ENCODE peak calls at places on chromosomes 1 and 21, in six cellular contexts. One of them, this sample, is unnamed.

GRCh38 chr1:212805767-212806166 is 14.1 kb downstream of the TATDN3 start:
- DNase-seq in pancreas: no peak
- DNase-seq in body of pancreas: no peak
- DNase-seq in Calu3: no peak
- DNase-seq in epithelial cell of esophagus: no peak
- DNase-seq in GM13977: no peak
- DNase-seq in this sample: no peak

GRCh38 chr21:46226920-46227599 is 1.5 kb downstream of the LSS start:
- DNase-seq in pancreas: no peak
- DNase-seq in body of pancreas: peak
- DNase-seq in Calu3: no peak
- DNase-seq in epithelial cell of esophagus: peak
- DNase-seq in GM13977: peak
- DNase-seq in this sample: peak

GRCh38 chr1:238485906-238486219 is 595.1 kb upstream of the ZP4 start:
- DNase-seq in pancreas: no peak
- DNase-seq in body of pancreas: no peak
- DNase-seq in Calu3: peak
- DNase-seq in epithelial cell of esophagus: no peak
- DNase-seq in GM13977: no peak
- DNase-seq in this sample: no peak

GRCh38 chr1:32741417-32742131 is 39.0 kb upstream of the SYNC start:
- DNase-seq in pancreas: no peak
- DNase-seq in body of pancreas: no peak
- DNase-seq in Calu3: peak
- DNase-seq in epithelial cell of esophagus: no peak
- DNase-seq in GM13977: peak
- DNase-seq in this sample: no peak

GRCh38 chr1:159881930-159882839 is 17.8 kb downstream of the CFAP45 start:
- DNase-seq in pancreas: peak
- DNase-seq in body of pancreas: peak
- DNase-seq in Calu3: peak
- DNase-seq in epithelial cell of esophagus: peak
- DNase-seq in GM13977: no peak
- DNase-seq in this sample: peak

GRCh38 chr1:94255476-94255875 is 18.1 kb upstream of the ARHGAP29 start:
- DNase-seq in pancreas: no peak
- DNase-seq in body of pancreas: no peak
- DNase-seq in Calu3: no peak
- DNase-seq in epithelial cell of esophagus: peak
- DNase-seq in GM13977: no peak
- DNase-seq in this sample: no peak

GRCh38 chr1:168621356-168621755 is 45.0 kb downstream of the XCL1 start:
- DNase-seq in pancreas: no peak
- DNase-seq in body of pancreas: no peak
- DNase-seq in Calu3: no peak
- DNase-seq in epithelial cell of esophagus: no peak
- DNase-seq in GM13977: no peak
- DNase-seq in this sample: no peak

GRCh38 chr1:193264313-193265065 is 78.1 kb upstream of the B3GALT2 start:
- DNase-seq in pancreas: no peak
- DNase-seq in body of pancreas: no peak
- DNase-seq in Calu3: no peak
- DNase-seq in epithelial cell of esophagus: no peak
- DNase-seq in GM13977: no peak
- DNase-seq in this sample: no peak

GRCh38 chr1:37759451-37759850 is 5.5 kb downstream of the EPHA10 start:
- DNase-seq in pancreas: no peak
- DNase-seq in body of pancreas: no peak
- DNase-seq in Calu3: no peak
- DNase-seq in epithelial cell of esophagus: no peak
- DNase-seq in GM13977: no peak
- DNase-seq in this sample: no peak

GRCh38 chr1:212701910-212702309 is 2.3 kb upstream of the BATF3 start:
- DNase-seq in pancreas: no peak
- DNase-seq in body of pancreas: no peak
- DNase-seq in Calu3: peak
- DNase-seq in epithelial cell of esophagus: no peak
- DNase-seq in GM13977: no peak
- DNase-seq in this sample: no peak

GRCh38 chr1:197778326-197778922 is 3.1 kb upstream of the DENND1B start:
- DNase-seq in pancreas: no peak
- DNase-seq in body of pancreas: no peak
- DNase-seq in Calu3: no peak
- DNase-seq in epithelial cell of esophagus: no peak
- DNase-seq in GM13977: no peak
- DNase-seq in this sample: no peak

GRCh38 chr1:40784771-40785151 is 1.2 kb downstream of the KCNQ4 start:
- DNase-seq in pancreas: no peak
- DNase-seq in body of pancreas: no peak
- DNase-seq in Calu3: no peak
- DNase-seq in epithelial cell of esophagus: no peak
- DNase-seq in GM13977: no peak
- DNase-seq in this sample: no peak

GRCh38 chr1:26723013-26723991 is 27.5 kb downstream of the ARID1A start:
- DNase-seq in pancreas: peak
- DNase-seq in body of pancreas: peak
- DNase-seq in Calu3: peak
- DNase-seq in epithelial cell of esophagus: peak
- DNase-seq in GM13977: no peak
- DNase-seq in this sample: peak

DNA sequence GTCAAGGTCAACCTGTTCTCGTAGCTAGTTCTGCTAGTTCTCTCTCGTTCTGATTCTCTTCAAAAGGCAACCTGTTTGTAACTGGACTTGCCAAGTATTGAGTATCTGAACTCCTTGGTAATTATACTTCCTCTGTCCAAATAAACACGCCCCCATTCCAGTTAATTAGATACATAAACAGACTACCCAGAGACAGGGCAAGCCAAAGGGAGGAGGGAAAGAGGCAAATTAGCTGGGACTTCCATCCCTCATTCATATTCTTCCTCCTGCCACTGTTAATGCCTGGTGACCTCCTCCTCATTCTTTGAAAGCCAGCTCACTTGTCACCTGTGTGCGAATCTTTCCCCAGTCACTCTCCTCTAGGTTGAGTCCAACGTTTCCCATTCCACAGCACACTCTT is 62.9 kb downstream of the LPAR3 start:
- DNase-seq in pancreas: no peak
- DNase-seq in body of pancreas: no peak
- DNase-seq in Calu3: no peak
- DNase-seq in epithelial cell of esophagus: no peak
- DNase-seq in GM13977: no peak
- DNase-seq in this sample: no peak
- TF ChIP-seq CTCF in pancreas: no peak
- TF ChIP-seq CTCF in body of pancreas: no peak
- TF ChIP-seq CTCF in Calu3: no peak
- TF ChIP-seq CTCF in epithelial cell of esophagus: no peak
- TF ChIP-seq CTCF in GM13977: no peak
- TF ChIP-seq CTCF in this sample: no peak

GRCh38 chr1:66929999-66930822 is 5.4 kb downstream of the MIER1 start:
- DNase-seq in pancreas: peak
- DNase-seq in body of pancreas: peak
- DNase-seq in Calu3: peak
- DNase-seq in epithelial cell of esophagus: peak
- DNase-seq in GM13977: peak
- DNase-seq in this sample: peak
- TF ChIP-seq CTCF in pancreas: peak
- TF ChIP-seq CTCF in body of pancreas: peak
- TF ChIP-seq CTCF in Calu3: peak
- TF ChIP-seq CTCF in epithelial cell of esophagus: no peak
- TF ChIP-seq CTCF in GM13977: peak
- TF ChIP-seq CTCF in this sample: no peak

DNA sequence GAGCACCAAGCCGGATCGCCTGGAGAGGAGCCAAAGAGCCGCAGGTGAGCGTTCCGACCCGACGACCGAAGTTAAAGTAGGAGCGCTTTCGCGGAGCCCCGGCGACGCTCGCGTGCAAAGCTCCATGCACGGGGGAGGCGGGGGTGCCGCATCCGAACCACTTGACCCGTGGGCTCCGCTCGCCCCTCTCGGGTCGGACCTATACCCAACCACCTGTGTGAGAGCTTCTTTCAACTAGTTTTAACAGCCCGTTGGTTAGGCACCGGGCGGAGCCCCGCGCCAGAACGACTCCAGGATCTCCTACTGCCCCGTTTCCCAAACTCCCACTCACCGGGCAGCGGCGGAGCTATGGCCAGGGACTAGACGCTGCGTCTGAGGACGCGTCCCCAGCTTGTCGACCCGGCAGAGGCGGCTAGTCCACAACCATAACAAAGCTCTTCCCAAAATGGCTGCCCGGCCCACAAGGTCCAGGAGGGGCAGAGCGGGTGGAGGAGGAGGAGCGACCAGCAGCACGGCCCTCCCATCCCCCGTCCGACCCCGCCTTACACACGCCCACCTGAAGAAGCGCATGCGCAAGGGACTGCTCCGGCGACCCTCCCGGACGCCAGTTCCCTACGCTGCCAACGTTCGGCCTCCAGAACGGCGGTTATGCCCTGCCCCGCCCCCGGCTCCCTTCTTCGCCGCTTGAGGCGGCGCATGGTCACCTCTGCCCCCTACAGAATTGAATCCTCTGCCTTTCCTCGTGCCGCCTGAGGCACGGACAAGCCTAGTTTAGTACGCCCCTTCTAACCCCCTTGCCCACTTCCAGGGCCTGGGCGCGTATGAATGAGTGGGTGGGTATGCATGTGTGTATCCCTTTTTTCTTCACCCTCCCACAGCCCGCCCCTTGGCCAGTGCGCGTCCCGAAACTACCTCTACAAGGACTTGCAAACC is at the start of gene GPBP1L1:
- DNase-seq in pancreas: peak
- DNase-seq in body of pancreas: peak
- DNase-seq in Calu3: peak
- DNase-seq in epithelial cell of esophagus: peak
- DNase-seq in GM13977: peak
- DNase-seq in this sample: peak
- TF ChIP-seq CTCF in pancreas: no peak
- TF ChIP-seq CTCF in body of pancreas: no peak
- TF ChIP-seq CTCF in Calu3: no peak
- TF ChIP-seq CTCF in epithelial cell of esophagus: peak
- TF ChIP-seq CTCF in GM13977: peak
- TF ChIP-seq CTCF in this sample: no peak

GRCh38 chr21:18249542-18250152 is 5.0 kb downstream of the CHODL start:
- DNase-seq in pancreas: no peak
- DNase-seq in body of pancreas: no peak
- DNase-seq in Calu3: no peak
- DNase-seq in epithelial cell of esophagus: no peak
- DNase-seq in GM13977: no peak
- DNase-seq in this sample: no peak
- TF ChIP-seq CTCF in pancreas: no peak
- TF ChIP-seq CTCF in body of pancreas: no peak
- TF ChIP-seq CTCF in Calu3: no peak
- TF ChIP-seq CTCF in epithelial cell of esophagus: no peak
- TF ChIP-seq CTCF in GM13977: no peak
- TF ChIP-seq CTCF in this sample: no peak

DNA sequence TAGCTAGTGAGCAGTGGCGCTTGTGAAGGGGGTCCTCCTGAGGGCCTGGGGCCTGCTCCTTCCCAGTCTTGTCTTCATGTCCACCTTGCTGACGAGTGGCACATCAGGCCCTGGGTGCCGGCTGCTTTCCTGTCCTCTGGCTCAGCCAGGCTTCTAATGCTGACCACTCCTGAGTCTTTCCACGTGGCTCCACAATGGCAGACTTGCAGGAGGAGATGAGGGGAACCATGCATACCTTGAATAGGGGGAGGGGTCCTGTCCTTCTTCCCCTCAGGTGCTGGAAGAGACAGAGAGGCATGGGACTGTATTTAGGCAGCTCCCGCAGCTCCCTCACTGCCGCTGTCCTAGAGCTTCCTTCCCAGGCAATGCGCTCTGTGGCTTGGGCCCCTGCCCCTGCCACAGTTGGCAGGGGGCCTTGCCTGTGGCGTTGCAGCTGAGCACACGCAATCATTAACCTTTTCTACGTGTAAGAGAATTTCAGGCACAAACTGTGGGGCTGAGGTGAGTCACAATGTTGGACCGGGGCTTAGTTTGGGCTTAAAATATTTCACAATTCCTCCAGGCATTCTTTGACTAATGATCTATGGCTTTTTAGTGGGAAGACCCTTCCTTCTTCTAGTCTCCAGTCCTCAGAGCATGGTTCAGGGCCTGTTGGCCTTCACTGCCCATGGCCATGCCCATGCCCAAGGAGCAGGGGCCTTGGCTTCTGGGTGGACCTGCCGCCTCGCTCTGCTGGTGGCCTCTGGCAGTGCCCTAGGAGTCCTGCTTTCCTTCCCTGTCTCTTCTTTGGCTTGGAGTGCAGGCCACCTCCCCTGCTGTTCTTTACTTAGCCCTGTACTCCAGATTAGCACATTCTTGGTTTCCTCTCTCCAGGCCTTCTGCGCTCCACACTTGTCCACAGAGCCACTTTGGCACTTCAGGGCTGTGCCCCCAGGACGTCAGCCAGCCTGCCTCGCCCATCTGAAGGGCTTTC is 39.1 kb downstream of the MAPKAPK2 start:
- DNase-seq in pancreas: peak
- DNase-seq in body of pancreas: peak
- DNase-seq in Calu3: peak
- DNase-seq in epithelial cell of esophagus: peak
- DNase-seq in GM13977: no peak
- DNase-seq in this sample: peak
- TF ChIP-seq CTCF in pancreas: no peak
- TF ChIP-seq CTCF in body of pancreas: no peak
- TF ChIP-seq CTCF in Calu3: no peak
- TF ChIP-seq CTCF in epithelial cell of esophagus: no peak
- TF ChIP-seq CTCF in GM13977: no peak
- TF ChIP-seq CTCF in this sample: no peak

DNA sequence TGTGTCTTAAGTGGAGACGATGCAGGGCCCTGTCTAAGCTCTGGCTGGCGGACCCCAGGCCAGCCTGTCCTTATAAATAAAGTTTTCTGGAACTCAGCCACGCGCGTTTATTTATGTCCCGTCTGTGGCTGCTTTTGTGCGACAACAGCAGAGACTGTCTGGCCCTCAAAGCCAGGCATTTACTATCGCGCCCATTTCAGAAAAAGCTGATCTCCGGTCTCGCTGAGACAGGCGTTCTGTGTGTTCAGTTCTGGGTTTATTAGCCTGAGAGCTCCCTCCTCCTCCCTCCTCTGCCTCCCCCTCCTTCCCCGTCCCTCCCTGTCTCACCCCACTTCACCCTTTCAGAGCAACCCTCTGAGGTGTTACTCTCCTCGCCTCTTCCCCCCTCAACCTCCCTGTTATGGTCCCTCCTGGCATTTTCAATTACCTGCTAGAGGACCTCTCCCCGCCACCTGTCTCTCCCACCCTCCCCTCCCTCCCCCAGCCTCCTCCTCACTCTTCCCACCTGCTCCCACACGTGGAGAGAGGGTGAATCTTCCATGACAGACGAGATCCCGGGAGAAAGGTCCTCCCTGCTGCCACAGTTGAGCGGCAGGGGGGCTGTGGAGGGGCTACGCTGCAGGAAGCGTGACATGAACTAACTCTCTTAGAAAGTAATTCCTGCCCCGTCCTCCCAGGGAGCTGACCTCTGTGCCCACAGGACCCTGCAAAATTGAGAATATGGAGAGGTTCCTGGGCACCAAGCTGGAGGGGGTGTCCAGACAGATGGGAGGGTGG is 59.9 kb downstream of the SPSB1 start:
- DNase-seq in pancreas: no peak
- DNase-seq in body of pancreas: no peak
- DNase-seq in Calu3: no peak
- DNase-seq in epithelial cell of esophagus: no peak
- DNase-seq in GM13977: no peak
- DNase-seq in this sample: no peak
- TF ChIP-seq CTCF in pancreas: no peak
- TF ChIP-seq CTCF in body of pancreas: no peak
- TF ChIP-seq CTCF in Calu3: no peak
- TF ChIP-seq CTCF in epithelial cell of esophagus: no peak
- TF ChIP-seq CTCF in GM13977: peak
- TF ChIP-seq CTCF in this sample: no peak